ENCODE peak calls at places on chromosomes 7 and 10, in nine cellular contexts. W is uterus, V is fibroblast of lung, M is stomach, G is H9, P is K562, J is transverse colon, F is esophagus muscularis mucosa, B is heart right ventricle. A is an unnamed sample.

GRCh38 chr7:40810274-40810673 is 675.5 kb downstream of the SUGCT start:
- DNase-seq in W (no peak), V (peak; percentile 66), M (no peak), G (no peak), P (no peak), J (no peak), F (no peak), B (no peak), A (no peak)

GRCh38 chr7:73831656-73832579 is 1.1 kb downstream of the CLDN4 start:
- DNase-seq in W (no peak), V (no peak), M (peak; percentile 90), G (peak; percentile 95), P (no peak), J (peak; percentile 81), F (no peak), B (no peak), A (no peak)

GRCh38 chr10:96752380-96752779 is 32.1 kb upstream of the PIK3AP1 start:
- DNase-seq in W (no peak), V (peak; percentile 4), M (no peak), G (no peak), P (no peak), J (no peak), F (no peak), B (no peak), A (no peak)

GRCh38 chr10:38025283-38025682 is 14.8 kb downstream of the ZNF33A start:
- DNase-seq in W (no peak), V (no peak), M (no peak), G (no peak), P (no peak), J (no peak), F (no peak), B (no peak), A (no peak)

GRCh38 chr7:17674166-17674955 is 265.9 kb downstream of the SNX13 start:
- DNase-seq in W (no peak), V (no peak), M (no peak), G (no peak), P (no peak), J (no peak), F (no peak), B (no peak), A (no peak)

GRCh38 chr10:88555190-88555894 is 27.8 kb downstream of the RNLS start:
- DNase-seq in W (no peak), V (no peak), M (no peak), G (peak; percentile 32), P (no peak), J (no peak), F (no peak), B (no peak), A (no peak)

GRCh38 chr7:69564454-69565417 is 33.5 kb upstream of the AUTS2 start:
- DNase-seq in W (peak; percentile 29), V (peak; percentile 52), M (no peak), G (peak; percentile 13), P (peak; percentile 6), J (no peak), F (no peak), B (no peak), A (no peak)

GRCh38 chr10:29102636-29103035 is 186.2 kb upstream of the LYZL1 start:
- DNase-seq in W (no peak), V (no peak), M (no peak), G (no peak), P (no peak), J (no peak), F (no peak), B (no peak), A (no peak)

GRCh38 chr7:38953227-38953626 is 24.5 kb upstream of the POU6F2 start:
- DNase-seq in W (no peak), V (no peak), M (no peak), G (no peak), P (no peak), J (no peak), F (no peak), B (no peak), A (no peak)

GRCh38 chr7:38953971-38954370 is 23.7 kb upstream of the POU6F2 start:
- DNase-seq in W (no peak), V (no peak), M (no peak), G (no peak), P (no peak), J (no peak), F (no peak), B (no peak), A (no peak)

GRCh38 chr7:38951213-38951612 is 26.5 kb upstream of the POU6F2 start:
- DNase-seq in W (no peak), V (no peak), M (no peak), G (no peak), P (no peak), J (no peak), F (no peak), B (no peak), A (no peak)

GRCh38 chr7:38950309-38950708 is 27.4 kb upstream of the POU6F2 start:
- DNase-seq in W (no peak), V (no peak), M (no peak), G (no peak), P (no peak), J (no peak), F (no peak), B (no peak), A (no peak)

DNA sequence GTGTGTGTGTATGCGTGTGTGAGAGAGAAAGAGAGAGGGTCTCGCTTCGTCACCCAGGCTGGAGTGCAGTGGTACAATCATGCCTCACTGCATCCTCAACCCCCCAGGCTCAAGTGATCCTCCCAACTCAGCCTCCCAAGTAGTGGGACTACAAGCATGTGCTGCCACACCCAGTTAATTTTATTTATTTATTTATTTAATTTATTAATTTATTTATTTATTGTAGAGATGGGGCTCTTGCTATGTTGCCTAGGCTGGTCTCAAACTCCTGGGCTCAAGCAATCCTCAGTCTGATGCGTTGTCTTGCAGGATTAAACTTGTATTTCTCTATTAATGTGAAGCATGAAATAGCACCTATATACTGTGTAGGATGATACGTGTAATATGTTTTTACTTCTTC is 21.8 kb upstream of the POU6F2 start:
- DNase-seq in W (no peak), V (no peak), M (no peak), G (no peak), P (no peak), J (no peak), F (no peak), B (no peak), A (no peak)
- TF ChIP-seq CTCF in W (no peak), V (no peak), M (no peak), G (no peak), P (no peak), J (no peak), F (no peak), B (no peak), A (no peak)

GRCh38 chr7:158327571-158328180 is 259.9 kb downstream of the PTPRN2 start:
- DNase-seq in W (no peak), V (no peak), M (no peak), G (peak; percentile 32), P (no peak), J (no peak), F (no peak), B (no peak), A (peak; percentile 40)

GRCh38 chr7:158325530-158326381 is 261.9 kb downstream of the PTPRN2 start:
- DNase-seq in W (no peak), V (no peak), M (peak; percentile 64), G (peak; percentile 98), P (no peak), J (peak; percentile 16), F (no peak), B (no peak), A (peak; percentile 49)

GRCh38 chr7:158329014-158329610 is 258.5 kb downstream of the PTPRN2 start:
- DNase-seq in W (no peak), V (no peak), M (no peak), G (peak; percentile 34), P (no peak), J (no peak), F (no peak), B (no peak), A (peak; percentile 69)

GRCh38 chr7:158328376-158329013 is 259.1 kb downstream of the PTPRN2 start:
- DNase-seq in W (no peak), V (no peak), M (no peak), G (peak; percentile 25), P (no peak), J (no peak), F (no peak), B (no peak), A (peak; percentile 54)

DNA sequence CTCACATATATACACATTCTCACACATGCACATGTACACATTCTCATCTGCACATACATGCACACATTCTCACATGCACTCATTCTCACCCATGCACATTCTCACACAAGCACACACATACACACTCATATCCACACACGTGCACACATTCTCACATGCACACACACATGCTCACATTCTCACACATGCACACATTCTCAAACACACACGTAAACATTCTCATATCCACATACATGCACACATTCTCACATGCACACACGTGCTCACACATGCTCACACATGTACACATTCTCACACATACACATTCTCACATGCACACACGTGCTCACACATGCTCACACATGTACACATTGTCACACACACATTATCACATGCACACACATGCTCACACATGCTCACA is 260.6 kb downstream of the PTPRN2 start:
- DNase-seq in W (no peak), V (no peak), M (no peak), G (no peak), P (no peak), J (no peak), F (no peak), B (no peak), A (peak; percentile 11)
- H3K9me3 ChIP-seq in W (no peaks in the 10 kb centered on the region), V (peaks cover 10% of the 10 kb centered on the region), M (no peaks in the 10 kb centered on the region), G (no peaks in the 10 kb centered on the region), P (peaks cover 17% of the 10 kb centered on the region), J (no peaks in the 10 kb centered on the region), F (no peaks in the 10 kb centered on the region), B (no peaks in the 10 kb centered on the region), A (peaks cover 19% of the 10 kb centered on the region)

GRCh38 chr10:110927461-110927860 is 8.1 kb downstream of the SHOC2 start:
- DNase-seq in W (no peak), V (no peak), M (no peak), G (no peak), P (no peak), J (no peak), F (no peak), B (no peak), A (no peak)
- H3K27me3 ChIP-seq in W (no peaks in the 10 kb centered on the region), V (no peaks in the 10 kb centered on the region), M (no peaks in the 10 kb centered on the region), G (no peaks in the 10 kb centered on the region), P (no peaks in the 10 kb centered on the region), J (no peaks in the 10 kb centered on the region), F (no peaks in the 10 kb centered on the region), B (no peaks in the 10 kb centered on the region), A (no peaks in the 10 kb centered on the region)

GRCh38 chr10:117729156-117729555 is 186.6 kb downstream of the EMX2 start:
- DNase-seq in W (no peak), V (no peak), M (no peak), G (no peak), P (no peak), J (no peak), F (no peak), B (no peak), A (no peak)

GRCh38 chr10:117740088-117740487 is 197.5 kb downstream of the EMX2 start:
- DNase-seq in W (no peak), V (no peak), M (no peak), G (no peak), P (no peak), J (no peak), F (no peak), B (no peak), A (no peak)

GRCh38 chr10:117736655-117737054 is 194.1 kb downstream of the EMX2 start:
- DNase-seq in W (no peak), V (no peak), M (no peak), G (no peak), P (no peak), J (no peak), F (no peak), B (no peak), A (no peak)

GRCh38 chr10:117740696-117741222 is 198.2 kb downstream of the EMX2 start:
- DNase-seq in W (no peak), V (no peak), M (no peak), G (no peak), P (no peak), J (no peak), F (no peak), B (no peak), A (no peak)

GRCh38 chr10:117734626-117735405 is 192.3 kb downstream of the EMX2 start:
- DNase-seq in W (no peak), V (no peak), M (no peak), G (peak; percentile 55), P (no peak), J (no peak), F (no peak), B (no peak), A (no peak)
- TF ChIP-seq CTCF in W (no peak), V (no peak), M (no peak), G (no peak), P (no peak), J (no peak), F (no peak), B (no peak), A (no peak)

A was measured in spleen.